ENCODE peak calls at places on chromosomes 5 and 9, in eight cellular contexts. One of them, this sample, is unnamed.

GRCh38 chr5:1204693-1205242 is 3.4 kb downstream of the SLC6A19 start:
- DNase-seq in kidney tubule cell: peak
- DNase-seq in C1 segment of cervical spinal cord: no peak
- DNase-seq in HuH-7.5: peak
- DNase-seq in T-helper 22 cell: no peak
- DNase-seq in NCI-H2081 treated with DMSO at 0.1 percent for 48 hours: no peak
- DNase-seq in HEK293T: no peak
- DNase-seq in NCI-H774: no peak
- DNase-seq in this sample: no peak

GRCh38 chr5:106658150-106658549 is 1012.6 kb downstream of the EFNA5 start:
- DNase-seq in kidney tubule cell: no peak
- DNase-seq in C1 segment of cervical spinal cord: no peak
- DNase-seq in HuH-7.5: no peak
- DNase-seq in T-helper 22 cell: no peak
- DNase-seq in NCI-H2081 treated with DMSO at 0.1 percent for 48 hours: no peak
- DNase-seq in HEK293T: no peak
- DNase-seq in NCI-H774: no peak
- DNase-seq in this sample: no peak

GRCh38 chr9:34375901-34376595 is 650 bp downstream of the MYORG start:
- DNase-seq in kidney tubule cell: peak
- DNase-seq in C1 segment of cervical spinal cord: peak
- DNase-seq in HuH-7.5: peak
- DNase-seq in T-helper 22 cell: peak
- DNase-seq in NCI-H2081 treated with DMSO at 0.1 percent for 48 hours: no peak
- DNase-seq in HEK293T: peak
- DNase-seq in NCI-H774: peak
- DNase-seq in this sample: peak

GRCh38 chr9:120935383-120935857 is 8.8 kb upstream of the TRAF1 start:
- DNase-seq in kidney tubule cell: peak
- DNase-seq in C1 segment of cervical spinal cord: peak
- DNase-seq in HuH-7.5: no peak
- DNase-seq in T-helper 22 cell: no peak
- DNase-seq in NCI-H2081 treated with DMSO at 0.1 percent for 48 hours: peak
- DNase-seq in HEK293T: no peak
- DNase-seq in NCI-H774: peak
- DNase-seq in this sample: peak

GRCh38 chr5:41962491-41962890 is 37.4 kb downstream of the FBXO4 start:
- DNase-seq in kidney tubule cell: no peak
- DNase-seq in C1 segment of cervical spinal cord: no peak
- DNase-seq in HuH-7.5: no peak
- DNase-seq in T-helper 22 cell: no peak
- DNase-seq in NCI-H2081 treated with DMSO at 0.1 percent for 48 hours: no peak
- DNase-seq in HEK293T: no peak
- DNase-seq in NCI-H774: no peak
- DNase-seq in this sample: no peak

GRCh38 chr5:65035212-65036206 is 266.8 kb downstream of the CWC27 start:
- DNase-seq in kidney tubule cell: peak
- DNase-seq in C1 segment of cervical spinal cord: peak
- DNase-seq in HuH-7.5: peak
- DNase-seq in T-helper 22 cell: peak
- DNase-seq in NCI-H2081 treated with DMSO at 0.1 percent for 48 hours: no peak
- DNase-seq in HEK293T: peak
- DNase-seq in NCI-H774: peak
- DNase-seq in this sample: peak

GRCh38 chr9:137417161-137418021 is 5.6 kb downstream of the EXD3 start:
- DNase-seq in kidney tubule cell: no peak
- DNase-seq in C1 segment of cervical spinal cord: no peak
- DNase-seq in HuH-7.5: no peak
- DNase-seq in T-helper 22 cell: no peak
- DNase-seq in NCI-H2081 treated with DMSO at 0.1 percent for 48 hours: no peak
- DNase-seq in HEK293T: no peak
- DNase-seq in NCI-H774: no peak
- DNase-seq in this sample: no peak

GRCh38 chr5:32123889-32124676 is 50.0 kb downstream of the GOLPH3 start:
- DNase-seq in kidney tubule cell: no peak
- DNase-seq in C1 segment of cervical spinal cord: no peak
- DNase-seq in HuH-7.5: no peak
- DNase-seq in T-helper 22 cell: no peak
- DNase-seq in NCI-H2081 treated with DMSO at 0.1 percent for 48 hours: no peak
- DNase-seq in HEK293T: no peak
- DNase-seq in NCI-H774: no peak
- DNase-seq in this sample: no peak

This sample was measured in RCC 7860.